ENCODE peak calls at places on chromosome 5, in eight cellular contexts. H is amniotic stem cell, G is EL, E is EH, X is body of pancreas, M is occipital lobe, L is Ammon's horn, N is T follicular helper cell. R is an unnamed sample.

GRCh38 chr5:178247481-178248456 is 15.2 kb upstream of the PHYKPL start:
- DNase-seq in H (no peak), G (no peak), E (no peak), X (no peak), M (no peak), L (no peak), N (no peak), R (no peak)

GRCh38 chr5:129003232-129003631 is 37.9 kb downstream of the SLC27A6 start:
- DNase-seq in H (no peak), G (no peak), E (no peak), X (no peak), M (no peak), L (no peak), N (no peak), R (no peak)

GRCh38 chr5:55151923-55152842 is 7.8 kb upstream of the GPX8 start:
- DNase-seq in H (no peak), G (peak; percentile 68), E (peak; percentile 83), X (no peak), M (no peak), L (no peak), N (no peak), R (no peak)

GRCh38 chr5:103434057-103434456 is 128.5 kb downstream of the NUDT12 start:
- DNase-seq in H (no peak), G (no peak), E (no peak), X (no peak), M (no peak), L (no peak), N (no peak), R (no peak)

GRCh38 chr5:177098772-177099152 is 12.0 kb downstream of the FGFR4 start:
- DNase-seq in H (no peak), G (no peak), E (no peak), X (no peak), M (no peak), L (no peak), N (no peak), R (no peak)

GRCh38 chr5:27742805-27743204 is 704.4 kb upstream of the CDH9 start:
- DNase-seq in H (no peak), G (no peak), E (no peak), X (no peak), M (no peak), L (no peak), N (no peak), R (no peak)

GRCh38 chr5:133873936-133874585 is 94.4 kb downstream of the C5orf15 start:
- DNase-seq in H (no peak), G (peak; percentile 44), E (peak; percentile 9), X (no peak), M (no peak), L (no peak), N (no peak), R (no peak)

GRCh38 chr5:131514316-131515275 is 120.4 kb downstream of the RAPGEF6 start:
- DNase-seq in H (no peak), G (peak; percentile 37), E (peak; percentile 55), X (no peak), M (no peak), L (no peak), N (no peak), R (no peak)

GRCh38 chr5:171351674-171352073 is 36.0 kb upstream of the NPM1 start:
- DNase-seq in H (no peak), G (no peak), E (no peak), X (no peak), M (no peak), L (peak; percentile 28), N (no peak), R (no peak)

GRCh38 chr5:126947146-126948010 is 83.0 kb downstream of the MARCHF3 start:
- DNase-seq in H (no peak), G (no peak), E (no peak), X (peak; percentile 34), M (no peak), L (no peak), N (no peak), R (no peak)

GRCh38 chr5:1325191-1325741 is 19.6 kb downstream of the CLPTM1L start:
- DNase-seq in H (no peak), G (no peak), E (no peak), X (no peak), M (no peak), L (no peak), N (no peak), R (no peak)

GRCh38 chr5:101676646-101677045 is 619.4 kb downstream of the SLCO4C1 start:
- DNase-seq in H (no peak), G (no peak), E (no peak), X (no peak), M (no peak), L (no peak), N (no peak), R (no peak)

GRCh38 chr5:72079288-72079687 is 28.0 kb upstream of the MAP1B start:
- DNase-seq in H (no peak), G (no peak), E (peak; percentile 18), X (no peak), M (no peak), L (no peak), N (no peak), R (no peak)

GRCh38 chr5:8843766-8844165 is 702.1 kb downstream of the SEMA5A start:
- DNase-seq in H (no peak), G (peak; percentile 70), E (peak; percentile 85), X (peak; percentile 22), M (peak; percentile 15), L (peak; percentile 47), N (no peak), R (no peak)

GRCh38 chr5:41524174-41524573 is 13.8 kb upstream of the PLCXD3 start:
- DNase-seq in H (no peak), G (no peak), E (peak; percentile 8), X (no peak), M (no peak), L (no peak), N (no peak), R (no peak)

GRCh38 chr5:9361835-9362234 is 184.0 kb downstream of the SEMA5A start:
- DNase-seq in H (no peak), G (peak; percentile 76), E (peak; percentile 59), X (peak; percentile 80), M (no peak), L (peak; percentile 72), N (no peak), R (no peak)

GRCh38 chr5:102668220-102668930 is 86.7 kb upstream of the PAM start:
- DNase-seq in H (no peak), G (no peak), E (no peak), X (peak; percentile 13), M (no peak), L (no peak), N (no peak), R (no peak)

GRCh38 chr5:3828761-3829160 is 233.1 kb downstream of the IRX1 start:
- DNase-seq in H (no peak), G (no peak), E (no peak), X (no peak), M (no peak), L (no peak), N (no peak), R (no peak)

GRCh38 chr5:99061711-99062110 is 132.9 kb upstream of the CHD1 start:
- DNase-seq in H (peak; percentile 41), G (peak; percentile 73), E (peak; percentile 80), X (no peak), M (no peak), L (no peak), N (no peak), R (no peak)

GRCh38 chr5:153704110-153704509 is 213.6 kb downstream of the GRIA1 start:
- DNase-seq in H (no peak), G (no peak), E (no peak), X (no peak), M (no peak), L (no peak), N (no peak), R (no peak)

GRCh38 chr5:145793574-145793973 is 41.6 kb downstream of the PRELID2 start:
- DNase-seq in H (no peak), G (no peak), E (no peak), X (no peak), M (no peak), L (no peak), N (no peak), R (no peak)

GRCh38 chr5:40437452-40437861 is 242.3 kb upstream of the PTGER4 start:
- DNase-seq in H (peak; percentile 19), G (peak; percentile 86), E (peak; percentile 82), X (no peak), M (no peak), L (no peak), N (no peak), R (peak; percentile 73)

GRCh38 chr5:167754501-167754941 is 536.9 kb upstream of the WWC1 start:
- DNase-seq in H (peak; percentile 26), G (peak; percentile 72), E (peak; percentile 78), X (no peak), M (no peak), L (peak; percentile 42), N (no peak), R (no peak)

GRCh38 chr5:125719681-125720676 is 703.2 kb upstream of the GRAMD2B start:
- DNase-seq in H (no peak), G (no peak), E (no peak), X (peak; percentile 53), M (no peak), L (peak; percentile 50), N (no peak), R (no peak)

GRCh38 chr5:11346336-11346735 is 557.9 kb downstream of the CTNND2 start:
- DNase-seq in H (no peak), G (no peak), E (no peak), X (no peak), M (no peak), L (no peak), N (no peak), R (no peak)

GRCh38 chr5:62587737-62588136 is 9.1 kb downstream of the LRRC70 start:
- DNase-seq in H (no peak), G (no peak), E (peak; percentile 7), X (no peak), M (no peak), L (no peak), N (no peak), R (no peak)

GRCh38 chr5:175521313-175521833 is 43.0 kb downstream of the SFXN1 start:
- DNase-seq in H (no peak), G (no peak), E (no peak), X (no peak), M (no peak), L (no peak), N (no peak), R (peak; percentile 65)

GRCh38 chr5:169567079-169567478 is 16.5 kb upstream of the SPDL1 start:
- DNase-seq in H (no peak), G (peak; percentile 15), E (peak; percentile 37), X (no peak), M (no peak), L (no peak), N (no peak), R (no peak)

GRCh38 chr5:179422213-179422839 is 77.1 kb upstream of the ADAMTS2 start:
- DNase-seq in H (no peak), G (no peak), E (no peak), X (no peak), M (no peak), L (no peak), N (no peak), R (no peak)

R was measured in stimulated activated effector memory CD8-positive, alpha-beta T cell treated with anti-CD3 and anti-CD28 coated beads, Interleukin-12 subunit alpha, Interleukin-12 subunit beta, amount 100 ng/mL, for 72 hours.